ENCODE peak calls at places on chromosomes 3 and 15, in nine cellular contexts. One of them, this sample, is unnamed.

GRCh38 chr15:89631902-89632264 is 23.4 kb downstream of the KIF7 start:
- DNase-seq in SJSA1: no peak
- DNase-seq in left ventricle myocardium inferior: no peak
- DNase-seq in heart right ventricle: no peak
- DNase-seq in CD8-positive, alpha-beta T cell: no peak
- DNase-seq in neural progenitor cell: no peak
- DNase-seq in adrenal gland: no peak
- DNase-seq in A549: no peak
- DNase-seq in CD8-positive, alpha-beta memory T cell: no peak
- DNase-seq in this sample: no peak

GRCh38 chr3:43632269-43632733 is 10.5 kb upstream of the ANO10 start:
- DNase-seq in SJSA1: no peak
- DNase-seq in adrenal gland: peak; percentile 39
- DNase-seq in CD8-positive, alpha-beta memory T cell: no peak
- DNase-seq in CD8-positive, alpha-beta T cell: no peak
- DNase-seq in heart right ventricle: no peak
- DNase-seq in A549: no peak
- DNase-seq in left ventricle myocardium inferior: no peak
- DNase-seq in neural progenitor cell: no peak
- DNase-seq in this sample: no peak

GRCh38 chr15:89377842-89378698 is 43.4 kb upstream of the POLG start:
- DNase-seq in SJSA1: no peak
- DNase-seq in A549: no peak
- DNase-seq in CD8-positive, alpha-beta T cell: no peak
- DNase-seq in heart right ventricle: no peak
- DNase-seq in adrenal gland: no peak
- DNase-seq in left ventricle myocardium inferior: no peak
- DNase-seq in CD8-positive, alpha-beta memory T cell: no peak
- DNase-seq in neural progenitor cell: peak; percentile 59
- DNase-seq in this sample: no peak

GRCh38 chr3:123469323-123469995 is 20.6 kb upstream of the ADCY5 start:
- DNase-seq in neural progenitor cell: no peak
- DNase-seq in heart right ventricle: no peak
- DNase-seq in adrenal gland: no peak
- DNase-seq in A549: no peak
- DNase-seq in SJSA1: no peak
- DNase-seq in CD8-positive, alpha-beta memory T cell: no peak
- DNase-seq in left ventricle myocardium inferior: no peak
- DNase-seq in CD8-positive, alpha-beta T cell: no peak
- DNase-seq in this sample: no peak

GRCh38 chr15:26766262-26766661 is 6.6 kb downstream of the GABRB3 start:
- DNase-seq in A549: no peak
- DNase-seq in CD8-positive, alpha-beta T cell: no peak
- DNase-seq in adrenal gland: no peak
- DNase-seq in neural progenitor cell: no peak
- DNase-seq in left ventricle myocardium inferior: no peak
- DNase-seq in SJSA1: no peak
- DNase-seq in heart right ventricle: no peak
- DNase-seq in CD8-positive, alpha-beta memory T cell: no peak
- DNase-seq in this sample: no peak

GRCh38 chr3:61574854-61575253 is 13.5 kb downstream of the PTPRG start:
- DNase-seq in SJSA1: peak; percentile 77
- DNase-seq in CD8-positive, alpha-beta T cell: no peak
- DNase-seq in left ventricle myocardium inferior: no peak
- DNase-seq in neural progenitor cell: no peak
- DNase-seq in A549: no peak
- DNase-seq in CD8-positive, alpha-beta memory T cell: no peak
- DNase-seq in heart right ventricle: no peak
- DNase-seq in adrenal gland: no peak
- DNase-seq in this sample: no peak

GRCh38 chr3:179526989-179527391 is 35.7 kb upstream of the ACTL6A start:
- DNase-seq in left ventricle myocardium inferior: peak; percentile 59
- DNase-seq in neural progenitor cell: peak; percentile 77
- DNase-seq in CD8-positive, alpha-beta T cell: no peak
- DNase-seq in CD8-positive, alpha-beta memory T cell: no peak
- DNase-seq in SJSA1: peak; percentile 68
- DNase-seq in A549: no peak
- DNase-seq in heart right ventricle: peak; percentile 22
- DNase-seq in adrenal gland: peak; percentile 57
- DNase-seq in this sample: no peak

GRCh38 chr3:69097407-69098086 is 12.8 kb downstream of the ARL6IP5 start:
- DNase-seq in CD8-positive, alpha-beta T cell: no peak
- DNase-seq in A549: no peak
- DNase-seq in heart right ventricle: no peak
- DNase-seq in SJSA1: no peak
- DNase-seq in neural progenitor cell: no peak
- DNase-seq in adrenal gland: no peak
- DNase-seq in left ventricle myocardium inferior: no peak
- DNase-seq in CD8-positive, alpha-beta memory T cell: no peak
- DNase-seq in this sample: no peak

GRCh38 chr3:176512037-176512436 is 685.2 kb downstream of the TBL1XR1 start:
- DNase-seq in CD8-positive, alpha-beta memory T cell: no peak
- DNase-seq in CD8-positive, alpha-beta T cell: no peak
- DNase-seq in SJSA1: no peak
- DNase-seq in heart right ventricle: no peak
- DNase-seq in A549: no peak
- DNase-seq in left ventricle myocardium inferior: no peak
- DNase-seq in neural progenitor cell: no peak
- DNase-seq in adrenal gland: no peak
- DNase-seq in this sample: no peak

GRCh38 chr3:176513604-176514003 is 683.7 kb downstream of the TBL1XR1 start:
- DNase-seq in SJSA1: no peak
- DNase-seq in CD8-positive, alpha-beta T cell: no peak
- DNase-seq in heart right ventricle: no peak
- DNase-seq in left ventricle myocardium inferior: no peak
- DNase-seq in A549: no peak
- DNase-seq in adrenal gland: no peak
- DNase-seq in neural progenitor cell: peak; percentile 14
- DNase-seq in CD8-positive, alpha-beta memory T cell: no peak
- DNase-seq in this sample: no peak

GRCh38 chr3:176510097-176510496 is 687.2 kb downstream of the TBL1XR1 start:
- DNase-seq in CD8-positive, alpha-beta T cell: no peak
- DNase-seq in CD8-positive, alpha-beta memory T cell: no peak
- DNase-seq in neural progenitor cell: no peak
- DNase-seq in SJSA1: no peak
- DNase-seq in heart right ventricle: no peak
- DNase-seq in A549: no peak
- DNase-seq in adrenal gland: no peak
- DNase-seq in left ventricle myocardium inferior: no peak
- DNase-seq in this sample: no peak

GRCh38 chr3:176514297-176514696 is 683.0 kb downstream of the TBL1XR1 start:
- DNase-seq in adrenal gland: no peak
- DNase-seq in heart right ventricle: no peak
- DNase-seq in CD8-positive, alpha-beta memory T cell: no peak
- DNase-seq in neural progenitor cell: peak; percentile 84
- DNase-seq in left ventricle myocardium inferior: no peak
- DNase-seq in A549: peak; percentile 8
- DNase-seq in SJSA1: peak; percentile 56
- DNase-seq in CD8-positive, alpha-beta T cell: no peak
- DNase-seq in this sample: no peak
- H3K9me3 ChIP-seq in adrenal gland: no peaks in the 10 kb centered on the region
- H3K9me3 ChIP-seq in heart right ventricle: peaks cover 4% of the 10 kb centered on the region
- H3K9me3 ChIP-seq in CD8-positive, alpha-beta memory T cell: peaks cover 14% of the 10 kb centered on the region
- H3K9me3 ChIP-seq in neural progenitor cell: peaks cover 5% of the 10 kb centered on the region
- H3K9me3 ChIP-seq in left ventricle myocardium inferior: peaks cover 42% of the 10 kb centered on the region
- H3K9me3 ChIP-seq in A549: peaks cover 4% of the 10 kb centered on the region
- H3K9me3 ChIP-seq in SJSA1: no peaks in the 10 kb centered on the region
- H3K9me3 ChIP-seq in CD8-positive, alpha-beta T cell: peaks cover 14% of the 10 kb centered on the region
- H3K9me3 ChIP-seq in this sample: no peaks in the 10 kb centered on the region

GRCh38 chr15:25176991-25177954 is 222.5 kb downstream of the SNRPN start:
- DNase-seq in neural progenitor cell: no peak
- DNase-seq in CD8-positive, alpha-beta T cell: no peak
- DNase-seq in left ventricle myocardium inferior: peak; percentile 9
- DNase-seq in CD8-positive, alpha-beta memory T cell: no peak
- DNase-seq in heart right ventricle: peak; percentile 2
- DNase-seq in adrenal gland: peak; percentile 11
- DNase-seq in A549: no peak
- DNase-seq in SJSA1: peak; percentile 8
- DNase-seq in this sample: no peak

GRCh38 chr15:25177955-25178801 is 223.4 kb downstream of the SNRPN start:
- DNase-seq in CD8-positive, alpha-beta memory T cell: no peak
- DNase-seq in CD8-positive, alpha-beta T cell: no peak
- DNase-seq in SJSA1: peak; percentile 11
- DNase-seq in A549: no peak
- DNase-seq in left ventricle myocardium inferior: peak; percentile 7
- DNase-seq in adrenal gland: peak; percentile 5
- DNase-seq in neural progenitor cell: no peak
- DNase-seq in heart right ventricle: peak; percentile 3
- DNase-seq in this sample: no peak

GRCh38 chr15:25176616-25176923 is 221.8 kb downstream of the SNRPN start:
- DNase-seq in neural progenitor cell: no peak
- DNase-seq in CD8-positive, alpha-beta memory T cell: no peak
- DNase-seq in heart right ventricle: peak; percentile 2
- DNase-seq in left ventricle myocardium inferior: peak; percentile 0
- DNase-seq in A549: no peak
- DNase-seq in adrenal gland: peak; percentile 5
- DNase-seq in SJSA1: peak; percentile 16
- DNase-seq in CD8-positive, alpha-beta T cell: no peak
- DNase-seq in this sample: no peak

GRCh38 chr15:25175033-25175788 is 220.4 kb downstream of the SNRPN start:
- DNase-seq in neural progenitor cell: no peak
- DNase-seq in heart right ventricle: peak; percentile 1
- DNase-seq in CD8-positive, alpha-beta memory T cell: no peak
- DNase-seq in adrenal gland: no peak
- DNase-seq in SJSA1: no peak
- DNase-seq in left ventricle myocardium inferior: peak; percentile 1
- DNase-seq in A549: no peak
- DNase-seq in CD8-positive, alpha-beta T cell: no peak
- DNase-seq in this sample: no peak

GRCh38 chr15:25175789-25176615 is 221.2 kb downstream of the SNRPN start:
- DNase-seq in neural progenitor cell: no peak
- DNase-seq in A549: no peak
- DNase-seq in CD8-positive, alpha-beta memory T cell: no peak
- DNase-seq in heart right ventricle: no peak
- DNase-seq in CD8-positive, alpha-beta T cell: no peak
- DNase-seq in SJSA1: no peak
- DNase-seq in adrenal gland: peak; percentile 7
- DNase-seq in left ventricle myocardium inferior: peak; percentile 7
- DNase-seq in this sample: peak; percentile 2
- H3K9me3 ChIP-seq in neural progenitor cell: no peaks in the 10 kb centered on the region
- H3K9me3 ChIP-seq in A549: no peaks in the 10 kb centered on the region
- H3K9me3 ChIP-seq in CD8-positive, alpha-beta memory T cell: peaks cover 6% of the 10 kb centered on the region
- H3K9me3 ChIP-seq in heart right ventricle: peaks cover 20% of the 10 kb centered on the region
- H3K9me3 ChIP-seq in CD8-positive, alpha-beta T cell: no peaks in the 10 kb centered on the region
- H3K9me3 ChIP-seq in SJSA1: peaks cover 16% of the 10 kb centered on the region
- H3K9me3 ChIP-seq in adrenal gland: no peaks in the 10 kb centered on the region
- H3K9me3 ChIP-seq in left ventricle myocardium inferior: peaks cover 88% of the 10 kb centered on the region
- H3K9me3 ChIP-seq in this sample: no peaks in the 10 kb centered on the region

GRCh38 chr3:6510713-6511112 is 350.2 kb upstream of the GRM7 start:
- DNase-seq in adrenal gland: no peak
- DNase-seq in SJSA1: no peak
- DNase-seq in CD8-positive, alpha-beta T cell: no peak
- DNase-seq in A549: no peak
- DNase-seq in neural progenitor cell: no peak
- DNase-seq in heart right ventricle: no peak
- DNase-seq in CD8-positive, alpha-beta memory T cell: no peak
- DNase-seq in left ventricle myocardium inferior: no peak
- DNase-seq in this sample: no peak

GRCh38 chr3:6516143-6516542 is 344.8 kb upstream of the GRM7 start:
- DNase-seq in A549: no peak
- DNase-seq in adrenal gland: no peak
- DNase-seq in SJSA1: no peak
- DNase-seq in heart right ventricle: no peak
- DNase-seq in neural progenitor cell: no peak
- DNase-seq in left ventricle myocardium inferior: no peak
- DNase-seq in CD8-positive, alpha-beta T cell: no peak
- DNase-seq in CD8-positive, alpha-beta memory T cell: no peak
- DNase-seq in this sample: no peak

GRCh38 chr3:6518709-6519345 is 342.1 kb upstream of the GRM7 start:
- DNase-seq in left ventricle myocardium inferior: no peak
- DNase-seq in SJSA1: no peak
- DNase-seq in heart right ventricle: no peak
- DNase-seq in CD8-positive, alpha-beta T cell: no peak
- DNase-seq in CD8-positive, alpha-beta memory T cell: no peak
- DNase-seq in A549: no peak
- DNase-seq in adrenal gland: no peak
- DNase-seq in neural progenitor cell: no peak
- DNase-seq in this sample: no peak

GRCh38 chr3:6516694-6517093 is 344.2 kb upstream of the GRM7 start:
- DNase-seq in heart right ventricle: no peak
- DNase-seq in CD8-positive, alpha-beta memory T cell: no peak
- DNase-seq in A549: no peak
- DNase-seq in neural progenitor cell: no peak
- DNase-seq in left ventricle myocardium inferior: no peak
- DNase-seq in CD8-positive, alpha-beta T cell: no peak
- DNase-seq in adrenal gland: no peak
- DNase-seq in SJSA1: no peak
- DNase-seq in this sample: no peak
- H3K9me3 ChIP-seq in heart right ventricle: no peaks in the 10 kb centered on the region
- H3K9me3 ChIP-seq in CD8-positive, alpha-beta memory T cell: no peaks in the 10 kb centered on the region
- H3K9me3 ChIP-seq in A549: no peaks in the 10 kb centered on the region
- H3K9me3 ChIP-seq in neural progenitor cell: no peaks in the 10 kb centered on the region
- H3K9me3 ChIP-seq in left ventricle myocardium inferior: no peaks in the 10 kb centered on the region
- H3K9me3 ChIP-seq in CD8-positive, alpha-beta T cell: no peaks in the 10 kb centered on the region
- H3K9me3 ChIP-seq in adrenal gland: no peaks in the 10 kb centered on the region
- H3K9me3 ChIP-seq in SJSA1: no peaks in the 10 kb centered on the region
- H3K9me3 ChIP-seq in this sample: no peaks in the 10 kb centered on the region

GRCh38 chr3:38379201-38379770 is 32.7 kb downstream of the XYLB start:
- DNase-seq in CD8-positive, alpha-beta T cell: no peak
- DNase-seq in SJSA1: no peak
- DNase-seq in heart right ventricle: no peak
- DNase-seq in adrenal gland: no peak
- DNase-seq in CD8-positive, alpha-beta memory T cell: no peak
- DNase-seq in A549: no peak
- DNase-seq in left ventricle myocardium inferior: no peak
- DNase-seq in neural progenitor cell: no peak
- DNase-seq in this sample: no peak

GRCh38 chr3:38387862-38388261 is 41.3 kb downstream of the XYLB start:
- DNase-seq in CD8-positive, alpha-beta T cell: no peak
- DNase-seq in neural progenitor cell: no peak
- DNase-seq in CD8-positive, alpha-beta memory T cell: no peak
- DNase-seq in heart right ventricle: no peak
- DNase-seq in SJSA1: no peak
- DNase-seq in A549: no peak
- DNase-seq in left ventricle myocardium inferior: no peak
- DNase-seq in adrenal gland: no peak
- DNase-seq in this sample: no peak

GRCh38 chr3:38386992-38387750 is 40.6 kb downstream of the XYLB start:
- DNase-seq in A549: no peak
- DNase-seq in heart right ventricle: no peak
- DNase-seq in SJSA1: no peak
- DNase-seq in CD8-positive, alpha-beta memory T cell: no peak
- DNase-seq in adrenal gland: no peak
- DNase-seq in neural progenitor cell: no peak
- DNase-seq in CD8-positive, alpha-beta T cell: no peak
- DNase-seq in left ventricle myocardium inferior: no peak
- DNase-seq in this sample: no peak

DNA sequence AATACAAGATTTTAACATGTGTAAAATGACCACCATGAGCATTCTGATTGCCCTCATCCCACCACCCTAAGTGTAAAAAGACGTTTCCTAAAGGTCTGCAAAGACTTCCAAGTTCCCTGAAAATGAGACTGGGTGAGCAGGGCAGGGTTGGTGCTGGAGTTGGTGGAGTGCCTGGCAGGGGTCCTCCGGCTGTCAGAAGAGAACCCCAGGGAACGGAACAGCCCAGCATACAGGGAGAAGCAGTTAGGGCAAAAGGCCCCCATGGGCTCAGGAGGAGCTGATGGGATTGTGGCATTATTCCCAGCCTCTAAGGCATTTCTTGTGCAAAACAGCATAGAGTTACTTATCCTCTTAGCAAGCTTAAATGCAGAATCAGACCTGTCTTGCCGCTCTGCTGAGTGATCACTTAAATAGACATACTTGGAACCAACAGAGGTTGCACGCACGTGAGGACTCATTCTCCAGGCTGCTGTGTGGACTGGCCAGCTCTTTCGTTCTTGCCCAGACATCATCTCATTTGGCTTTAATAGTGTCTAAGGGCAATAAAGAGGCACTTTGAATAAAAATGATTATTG is 36.0 kb downstream of the XYLB start:
- DNase-seq in CD8-positive, alpha-beta T cell: no peak
- DNase-seq in heart right ventricle: no peak
- DNase-seq in neural progenitor cell: no peak
- DNase-seq in CD8-positive, alpha-beta memory T cell: no peak
- DNase-seq in SJSA1: no peak
- DNase-seq in adrenal gland: no peak
- DNase-seq in left ventricle myocardium inferior: no peak
- DNase-seq in A549: no peak
- DNase-seq in this sample: no peak
- H3K9me3 ChIP-seq in CD8-positive, alpha-beta T cell: no peaks in the 10 kb centered on the region
- H3K9me3 ChIP-seq in heart right ventricle: peaks cover 19% of the 10 kb centered on the region
- H3K9me3 ChIP-seq in neural progenitor cell: peaks cover 9% of the 10 kb centered on the region
- H3K9me3 ChIP-seq in CD8-positive, alpha-beta memory T cell: no peaks in the 10 kb centered on the region
- H3K9me3 ChIP-seq in SJSA1: no peaks in the 10 kb centered on the region
- H3K9me3 ChIP-seq in adrenal gland: no peaks in the 10 kb centered on the region
- H3K9me3 ChIP-seq in left ventricle myocardium inferior: peaks cover 19% of the 10 kb centered on the region
- H3K9me3 ChIP-seq in A549: no peaks in the 10 kb centered on the region
- H3K9me3 ChIP-seq in this sample: no peaks in the 10 kb centered on the region

This sample was measured in T-helper 17 cell.